ENCODE peak calls at places on chromosomes 7 and 10, in ten cellular contexts. R is pancreas; H is hepatocyte; G is SK-N-SH; U is Peyer's patch; P is cardiac muscle cell; S is heart left ventricle; A is CD8-positive, alpha-beta memory T cell; O is IMR-90; I is adrenal gland. D is an unnamed sample.

GRCh38 chr10:110485541-110485940 is 12.2 kb upstream of the DUSP5 start:
- DNase-seq in O (no peak), H (no peak), S (no peak), R (no peak), U (no peak), P (no peak), G (no peak), I (no peak), A (no peak), D (no peak)

GRCh38 chr7:16636533-16637173 is 8.9 kb downstream of the ANKMY2 start:
- DNase-seq in H (no peak), S (no peak), R (no peak), G (no peak), I (no peak), A (no peak), O (peak; percentile 77), U (no peak), P (no peak), D (no peak)

GRCh38 chr7:12646139-12646538 is 41.3 kb upstream of the ARL4A start:
- DNase-seq in I (no peak), H (no peak), O (peak; percentile 35), U (no peak), S (no peak), G (no peak), R (no peak), A (no peak), P (peak; percentile 41), D (peak; percentile 58)

GRCh38 chr7:43636093-43636492 is 53.2 kb downstream of the STK17A start:
- DNase-seq in U (no peak), P (peak; percentile 59), H (no peak), S (no peak), G (no peak), R (no peak), O (peak; percentile 78), I (no peak), A (no peak), D (no peak)

GRCh38 chr7:1231214-1232102 is 1.2 kb upstream of the UNCX start:
- DNase-seq in R (peak; percentile 67), U (no peak), P (no peak), A (no peak), I (no peak), H (no peak), O (no peak), G (no peak), S (no peak), D (no peak)

GRCh38 chr7:28573751-28574295 is 161.5 kb downstream of the CREB5 start:
- DNase-seq in O (peak; percentile 42), S (no peak), U (no peak), H (no peak), A (no peak), P (peak; percentile 18), G (peak; percentile 61), R (no peak), I (no peak), D (no peak)

GRCh38 chr10:119640875-119641526 is 10.2 kb upstream of the BAG3 start:
- DNase-seq in A (no peak), O (no peak), H (no peak), U (no peak), R (no peak), S (no peak), G (no peak), P (no peak), I (no peak), D (no peak)

GRCh38 chr7:124930655-124931597 is 1.3 kb upstream of the POT1 start:
- DNase-seq in P (no peak), S (no peak), A (no peak), R (no peak), G (no peak), I (no peak), U (no peak), H (no peak), O (no peak), D (no peak)

GRCh38 chr10:8055420-8056349 is 1.2 kb downstream of the GATA3 start:
- DNase-seq in G (no peak), R (no peak), S (no peak), P (no peak), U (no peak), I (no peak), A (no peak), O (no peak), H (peak; percentile 16), D (no peak)

GRCh38 chr7:73960548-73960947 is 67.4 kb upstream of the ELN start:
- DNase-seq in A (no peak), G (no peak), I (no peak), U (no peak), H (no peak), S (no peak), O (no peak), P (no peak), R (no peak), D (no peak)

GRCh38 chr10:112706580-112706979 is 243.5 kb upstream of the TCF7L2 start:
- DNase-seq in S (no peak), H (no peak), I (no peak), O (no peak), G (no peak), R (no peak), U (no peak), P (no peak), A (no peak), D (no peak)
- H3K27ac ChIP-seq in S (no peak overlapping the region), H (no peak overlapping the region), I (no peak overlapping the region), O (no peak overlapping the region), G (no peak overlapping the region), R (no peak overlapping the region), U (no peak overlapping the region), P (no peak overlapping the region), A (no peak overlapping the region), D (no peak overlapping the region)

DNA sequence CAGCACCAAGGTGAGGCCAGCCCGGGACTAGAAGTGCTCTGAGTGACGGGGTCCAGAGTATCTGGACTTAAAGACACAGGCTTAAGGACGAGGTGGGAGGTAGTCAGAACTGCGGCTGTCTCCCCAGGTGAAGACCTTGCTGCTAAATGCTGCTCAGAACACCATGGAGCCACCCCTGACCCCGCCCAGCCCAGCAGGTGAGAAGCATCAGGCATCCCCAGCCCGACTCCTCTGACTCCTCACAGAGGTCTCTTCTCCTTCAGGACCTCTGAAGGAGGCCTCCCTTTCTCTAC is 5.8 kb downstream of the NFKB2 start:
- DNase-seq in I (no peak), U (no peak), R (peak; percentile 61), S (peak; percentile 15), G (no peak), O (no peak), H (no peak), P (no peak), A (no peak), D (no peak)
- H3K4me1 ChIP-seq in I (no peaks in the 10 kb centered on the region), U (peaks cover 28% of the 10 kb centered on the region), R (no peaks in the 10 kb centered on the region), S (peaks cover 9% of the 10 kb centered on the region), G (peaks cover 11% of the 10 kb centered on the region), O (peaks cover 13% of the 10 kb centered on the region), H (peaks cover 12% of the 10 kb centered on the region), P (peaks cover 2% of the 10 kb centered on the region), A (peaks cover 28% of the 10 kb centered on the region), D (peaks cover 9% of the 10 kb centered on the region)

GRCh38 chr10:88332526-88333265 is 250.4 kb downstream of the RNLS start:
- DNase-seq in I (no peak), S (no peak), R (no peak), P (no peak), G (no peak), A (no peak), U (no peak), H (no peak), O (no peak), D (no peak)
- H3K27ac ChIP-seq in I (no peak overlapping the region), S (no peak overlapping the region), R (no peak overlapping the region), P (no peak overlapping the region), G (no peak overlapping the region), A (no peak overlapping the region), U (no peak overlapping the region), H (no peak overlapping the region), O (no peak overlapping the region), D (no peak overlapping the region)

GRCh38 chr7:27179503-27180430 is 5.3 kb downstream of the HOXA11 start:
- DNase-seq in S (no peak), O (peak; percentile 45), R (peak; percentile 63), A (peak; percentile 53), I (peak; percentile 57), U (no peak), G (peak; percentile 93), H (peak; percentile 87), P (peak; percentile 63), D (no peak)
- H3K4me1 ChIP-seq in S (peaks cover 14% of the 10 kb centered on the region), O (peaks cover 1% of the 10 kb centered on the region), R (no peaks in the 10 kb centered on the region), A (peaks cover 16% of the 10 kb centered on the region), I (peaks cover 18% of the 10 kb centered on the region), U (peaks cover 11% of the 10 kb centered on the region), G (peaks cover 10% of the 10 kb centered on the region), H (peaks cover 31% of the 10 kb centered on the region), P (peaks cover 3% of the 10 kb centered on the region), D (no peaks in the 10 kb centered on the region)

GRCh38 chr7:101300465-101301376 is 20.9 kb downstream of the IFT22 start:
- DNase-seq in A (no peak), R (no peak), H (no peak), O (no peak), P (no peak), S (no peak), G (no peak), U (no peak), I (no peak), D (no peak)
- H3K27ac ChIP-seq in A (no peak overlapping the region), R (no peak overlapping the region), H (no peak overlapping the region), O (no peak overlapping the region), P (no peak overlapping the region), S (no peak overlapping the region), G (no peak overlapping the region), U (no peak overlapping the region), I (no peak overlapping the region), D (peak overlapping the region; percentile 65)

GRCh38 chr7:55553087-55553345 is 19.3 kb downstream of the VOPP1 start:
- DNase-seq in A (no peak), G (no peak), H (no peak), I (no peak), P (no peak), U (no peak), O (no peak), S (no peak), R (no peak), D (no peak)
- H3K4me1 ChIP-seq in A (peaks cover 81% of the 10 kb centered on the region), G (peaks cover 36% of the 10 kb centered on the region), H (no peaks in the 10 kb centered on the region), I (no peaks in the 10 kb centered on the region), P (no peaks in the 10 kb centered on the region), U (peaks cover 39% of the 10 kb centered on the region), O (peaks cover 18% of the 10 kb centered on the region), S (peaks cover 23% of the 10 kb centered on the region), R (peaks cover 5% of the 10 kb centered on the region), D (no peaks in the 10 kb centered on the region)

DNA sequence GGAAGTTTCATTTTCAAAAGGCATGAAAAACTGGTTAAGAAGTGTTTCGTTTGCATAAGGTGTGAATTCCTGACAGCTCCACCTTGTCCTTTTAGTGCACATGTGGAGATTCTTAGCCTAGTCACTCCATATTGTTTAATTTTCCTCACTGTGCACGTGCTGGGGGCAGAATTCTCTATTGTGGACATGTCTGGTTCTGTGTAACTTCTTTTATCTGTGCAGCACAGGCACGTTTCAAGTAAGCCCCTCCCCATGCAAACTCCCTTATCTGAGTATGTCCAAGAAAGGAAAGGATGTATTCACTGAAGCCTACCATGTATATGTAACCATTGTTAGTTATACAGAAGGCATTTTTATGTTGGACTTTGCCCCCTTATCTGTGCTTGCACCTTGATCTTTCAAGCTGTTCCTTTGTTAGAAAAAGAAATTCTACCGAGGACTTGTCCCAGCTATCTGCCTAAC is 1346.3 kb downstream of the REEP3 start:
- DNase-seq in G (no peak), R (no peak), A (no peak), P (no peak), I (no peak), H (peak; percentile 57), U (no peak), O (no peak), S (no peak), D (no peak)
- H3K27ac ChIP-seq in G (no peak overlapping the region), R (no peak overlapping the region), A (no peak overlapping the region), P (no peak overlapping the region), I (no peak overlapping the region), H (peak overlapping the region; percentile 83), U (no peak overlapping the region), O (no peak overlapping the region), S (no peak overlapping the region), D (no peak overlapping the region)